ENCODE peak calls at places on chromosomes 12 and 14, in six cellular contexts. P is cardiac fibroblast, O is mucosa of gallbladder, W is NCI-H1694 treated with DMSO at 0.1 percent for 48 hours, S is A549, H is GM20000. N is an unnamed sample.

GRCh38 chr12:123516221-123516780 is 17.2 kb downstream of the RILPL1 start:
- DNase-seq in P (no peak), O (no peak), W (no peak), S (no peak), H (no peak), N (no peak)

GRCh38 chr12:12721251-12721689 is 4.1 kb downstream of the CDKN1B start:
- DNase-seq in P (no peak), O (no peak), W (peak), S (peak), H (no peak), N (peak)

GRCh38 chr14:79767278-79767677 is 444.0 kb downstream of the DIO2 start:
- DNase-seq in P (no peak), O (no peak), W (no peak), S (no peak), H (no peak), N (no peak)

GRCh38 chr12:56267443-56268071 is 815 bp downstream of the COQ10A start:
- DNase-seq in P (peak), O (no peak), W (no peak), S (no peak), H (no peak), N (no peak)

GRCh38 chr12:7433276-7433822 is 10.6 kb downstream of the CD163L1 start:
- DNase-seq in P (peak), O (no peak), W (no peak), S (peak), H (no peak), N (no peak)

GRCh38 chr12:43308776-43309175 is 243.2 kb downstream of the ADAMTS20 start:
- DNase-seq in P (peak), O (no peak), W (no peak), S (no peak), H (no peak), N (no peak)

GRCh38 chr12:109114644-109115043 is 1.7 kb upstream of the ACACB start:
- DNase-seq in P (no peak), O (no peak), W (no peak), S (no peak), H (no peak), N (no peak)

GRCh38 chr14:105473677-105474477 is 744 bp upstream of the CRIP2 start:
- DNase-seq in P (peak), O (peak), W (peak), S (peak), H (peak), N (peak)

GRCh38 chr12:49483621-49484020 is 55.2 kb upstream of the KCNH3 start:
- DNase-seq in P (no peak), O (no peak), W (no peak), S (no peak), H (no peak), N (no peak)

GRCh38 chr12:122161682-122162081 is 12.3 kb downstream of the IL31 start:
- DNase-seq in P (no peak), O (no peak), W (no peak), S (no peak), H (no peak), N (peak)

GRCh38 chr12:103928736-103929050 is 1.5 kb upstream of the HSP90B1 start:
- DNase-seq in P (no peak), O (peak), W (no peak), S (no peak), H (no peak), N (peak)

GRCh38 chr12:95709152-95709551 is 81.4 kb downstream of the NTN4 start:
- DNase-seq in P (no peak), O (no peak), W (no peak), S (no peak), H (no peak), N (no peak)

GRCh38 chr12:107631715-107632114 is 53.9 kb upstream of the PWP1 start:
- DNase-seq in P (no peak), O (no peak), W (no peak), S (no peak), H (no peak), N (no peak)

GRCh38 chr14:100618763-100619320 is 31.6 kb upstream of the BEGAIN start:
- DNase-seq in P (no peak), O (peak), W (no peak), S (no peak), H (no peak), N (no peak)

GRCh38 chr14:87935081-87935828 is 57.7 kb downstream of the GALC start:
- DNase-seq in P (no peak), O (no peak), W (no peak), S (no peak), H (no peak), N (no peak)

GRCh38 chr14:74421997-74422396 is 4.0 kb downstream of the SYNDIG1L start:
- DNase-seq in P (no peak), O (no peak), W (no peak), S (no peak), H (no peak), N (no peak)

GRCh38 chr14:35571598-35571997 is 37.6 kb downstream of the INSM2 start:
- DNase-seq in P (no peak), O (no peak), W (no peak), S (no peak), H (peak), N (no peak)

GRCh38 chr14:103542545-103543088 is 13.6 kb downstream of the TRMT61A start:
- DNase-seq in P (no peak), O (no peak), W (no peak), S (no peak), H (no peak), N (no peak)

GRCh38 chr12:60308366-60309000 is 712.7 kb downstream of the SLC16A7 start:
- DNase-seq in P (peak), O (no peak), W (no peak), S (no peak), H (no peak), N (no peak)

GRCh38 chr14:83994020-83994419 is 1535.9 kb upstream of the FLRT2 start:
- DNase-seq in P (peak), O (no peak), W (no peak), S (no peak), H (no peak), N (no peak)

GRCh38 chr12:13152281-13152680 is 44.2 kb upstream of the EMP1 start:
- DNase-seq in P (no peak), O (no peak), W (no peak), S (no peak), H (no peak), N (no peak)

GRCh38 chr12:53267309-53268008 is 640 bp upstream of the ESPL1 start:
- DNase-seq in P (no peak), O (no peak), W (no peak), S (peak), H (no peak), N (peak)

GRCh38 chr12:99444859-99445316 is 202.7 kb upstream of the GARIN6 start:
- DNase-seq in P (no peak), O (no peak), W (no peak), S (peak), H (no peak), N (no peak)

GRCh38 chr12:49550853-49551252 is 12.0 kb downstream of the KCNH3 start:
- DNase-seq in P (no peak), O (no peak), W (no peak), S (no peak), H (no peak), N (no peak)

GRCh38 chr12:109592195-109592904 is 18.8 kb downstream of the MVK start:
- DNase-seq in P (no peak), O (no peak), W (no peak), S (no peak), H (no peak), N (no peak)

GRCh38 chr12:53344824-53345485 is 8.8 kb upstream of the SP7 start:
- DNase-seq in P (peak), O (peak), W (peak), S (peak), H (peak), N (peak)

GRCh38 chr12:2893007-2893406 is 2.3 kb downstream of the TULP3 start:
- DNase-seq in P (peak), O (no peak), W (no peak), S (peak), H (no peak), N (no peak)

GRCh38 chr12:26906704-26907103 is 31.1 kb downstream of the INTS13 start:
- DNase-seq in P (no peak), O (no peak), W (no peak), S (no peak), H (no peak), N (peak)

GRCh38 chr14:58829594-58829993 is 191.8 kb downstream of the DACT1 start:
- DNase-seq in P (peak), O (peak), W (no peak), S (peak), H (no peak), N (no peak)

GRCh38 chr12:91493308-91493707 is 310.7 kb upstream of the DCN start:
- DNase-seq in P (peak), O (no peak), W (no peak), S (no peak), H (no peak), N (no peak)

GRCh38 chr12:91413591-91413990 is 231.0 kb upstream of the DCN start:
- DNase-seq in P (peak), O (no peak), W (no peak), S (peak), H (no peak), N (no peak)

GRCh38 chr14:80523518-80524117 is 312.3 kb upstream of the DIO2 start:
- DNase-seq in P (peak), O (no peak), W (no peak), S (no peak), H (no peak), N (no peak)

GRCh38 chr14:77043984-77044485 is 15.5 kb upstream of the IRF2BPL start:
- DNase-seq in P (peak), O (no peak), W (peak), S (no peak), H (no peak), N (no peak)

GRCh38 chr12:116979109-116979508 is 68.4 kb downstream of the FBXW8 start:
- DNase-seq in P (no peak), O (no peak), W (no peak), S (no peak), H (no peak), N (no peak)

GRCh38 chr12:53052419-53053222 is 2.8 kb downstream of the TNS2 start:
- DNase-seq in P (peak), O (peak), W (no peak), S (peak), H (no peak), N (no peak)

GRCh38 chr12:109357032-109357431 is 9.3 kb downstream of the MYO1H start:
- DNase-seq in P (no peak), O (no peak), W (no peak), S (no peak), H (no peak), N (no peak)

GRCh38 chr12:92142251-92142896 is 3.3 kb downstream of the BTG1 start:
- DNase-seq in P (peak), O (no peak), W (no peak), S (no peak), H (no peak), N (no peak)

N was measured in KBM-7.